ENCODE peak calls at places on chromosomes 16 and 17, in seven cellular contexts. One of them, this sample, is unnamed.

GRCh38 chr16:30557397-30557949 is 701 bp downstream of the ZNF764 start:
- DNase-seq in lower lobe of right lung: no peak
- DNase-seq in heart left ventricle: no peak
- DNase-seq in cardiac muscle cell: peak; percentile 8
- DNase-seq in tibial artery: no peak
- DNase-seq in Peyer's patch: no peak
- DNase-seq in pancreas: peak; percentile 31
- DNase-seq in this sample: no peak

GRCh38 chr16:2388139-2388874 is 40.9 kb upstream of the CCNF start:
- DNase-seq in cardiac muscle cell: no peak
- DNase-seq in heart left ventricle: no peak
- DNase-seq in lower lobe of right lung: no peak
- DNase-seq in pancreas: no peak
- DNase-seq in Peyer's patch: no peak
- DNase-seq in tibial artery: no peak
- DNase-seq in this sample: no peak

GRCh38 chr16:749010-749409 is 8.2 kb upstream of the CIAO3 start:
- DNase-seq in Peyer's patch: no peak
- DNase-seq in heart left ventricle: no peak
- DNase-seq in pancreas: no peak
- DNase-seq in tibial artery: no peak
- DNase-seq in cardiac muscle cell: peak; percentile 90
- DNase-seq in lower lobe of right lung: no peak
- DNase-seq in this sample: no peak

GRCh38 chr16:14635394-14636145 is 2.8 kb downstream of the BFAR start:
- DNase-seq in cardiac muscle cell: no peak
- DNase-seq in pancreas: no peak
- DNase-seq in lower lobe of right lung: no peak
- DNase-seq in tibial artery: no peak
- DNase-seq in heart left ventricle: no peak
- DNase-seq in Peyer's patch: no peak
- DNase-seq in this sample: no peak

GRCh38 chr17:76599699-76600460 is 14.2 kb upstream of the ST6GALNAC2 start:
- DNase-seq in Peyer's patch: no peak
- DNase-seq in pancreas: no peak
- DNase-seq in lower lobe of right lung: no peak
- DNase-seq in heart left ventricle: no peak
- DNase-seq in tibial artery: no peak
- DNase-seq in cardiac muscle cell: peak; percentile 46
- DNase-seq in this sample: no peak

GRCh38 chr16:24677388-24677787 is 52.1 kb upstream of the TNRC6A start:
- DNase-seq in heart left ventricle: no peak
- DNase-seq in lower lobe of right lung: no peak
- DNase-seq in pancreas: no peak
- DNase-seq in Peyer's patch: no peak
- DNase-seq in tibial artery: no peak
- DNase-seq in cardiac muscle cell: no peak
- DNase-seq in this sample: no peak

GRCh38 chr17:38996660-38997337 is 29.6 kb upstream of the FBXO47 start:
- DNase-seq in lower lobe of right lung: no peak
- DNase-seq in pancreas: no peak
- DNase-seq in Peyer's patch: no peak
- DNase-seq in tibial artery: no peak
- DNase-seq in heart left ventricle: no peak
- DNase-seq in cardiac muscle cell: no peak
- DNase-seq in this sample: no peak

GRCh38 chr17:82231562-82232321 is 2.9 kb downstream of the SLC16A3 start:
- DNase-seq in tibial artery: peak; percentile 85
- DNase-seq in pancreas: peak; percentile 67
- DNase-seq in cardiac muscle cell: peak; percentile 92
- DNase-seq in lower lobe of right lung: peak; percentile 94
- DNase-seq in Peyer's patch: peak; percentile 84
- DNase-seq in heart left ventricle: peak; percentile 86
- DNase-seq in this sample: peak; percentile 61

GRCh38 chr16:80023865-80024264 is 423.3 kb upstream of the MAF start:
- DNase-seq in heart left ventricle: no peak
- DNase-seq in lower lobe of right lung: no peak
- DNase-seq in tibial artery: no peak
- DNase-seq in pancreas: no peak
- DNase-seq in Peyer's patch: no peak
- DNase-seq in cardiac muscle cell: no peak
- DNase-seq in this sample: no peak

GRCh38 chr16:49661465-49662187 is 194.3 kb downstream of the ZNF423 start:
- DNase-seq in lower lobe of right lung: no peak
- DNase-seq in Peyer's patch: no peak
- DNase-seq in heart left ventricle: no peak
- DNase-seq in tibial artery: no peak
- DNase-seq in pancreas: no peak
- DNase-seq in cardiac muscle cell: no peak
- DNase-seq in this sample: no peak

GRCh38 chr17:60442271-60443201 is 20.2 kb downstream of the CHCT1 start:
- DNase-seq in Peyer's patch: no peak
- DNase-seq in pancreas: no peak
- DNase-seq in heart left ventricle: no peak
- DNase-seq in lower lobe of right lung: no peak
- DNase-seq in cardiac muscle cell: peak; percentile 42
- DNase-seq in tibial artery: no peak
- DNase-seq in this sample: no peak

GRCh38 chr17:28379814-28380571 is 8.5 kb downstream of the SARM1 start:
- DNase-seq in lower lobe of right lung: no peak
- DNase-seq in tibial artery: no peak
- DNase-seq in cardiac muscle cell: peak; percentile 88
- DNase-seq in pancreas: no peak
- DNase-seq in Peyer's patch: peak; percentile 2
- DNase-seq in heart left ventricle: no peak
- DNase-seq in this sample: no peak

GRCh38 chr17:38958326-38958725 is 8.9 kb downstream of the FBXO47 start:
- DNase-seq in heart left ventricle: no peak
- DNase-seq in cardiac muscle cell: no peak
- DNase-seq in Peyer's patch: no peak
- DNase-seq in pancreas: no peak
- DNase-seq in lower lobe of right lung: no peak
- DNase-seq in tibial artery: no peak
- DNase-seq in this sample: no peak

GRCh38 chr17:45948881-45949624 is 50.0 kb upstream of the STH start:
- DNase-seq in tibial artery: peak; percentile 69
- DNase-seq in pancreas: peak; percentile 76
- DNase-seq in cardiac muscle cell: peak; percentile 74
- DNase-seq in heart left ventricle: peak; percentile 85
- DNase-seq in Peyer's patch: peak; percentile 74
- DNase-seq in lower lobe of right lung: peak; percentile 80
- DNase-seq in this sample: peak; percentile 76

GRCh38 chr16:12089492-12090161 is 113.1 kb downstream of the SNX29 start:
- DNase-seq in cardiac muscle cell: peak; percentile 74
- DNase-seq in lower lobe of right lung: peak; percentile 61
- DNase-seq in tibial artery: peak; percentile 33
- DNase-seq in Peyer's patch: peak; percentile 75
- DNase-seq in pancreas: no peak
- DNase-seq in heart left ventricle: peak; percentile 45
- DNase-seq in this sample: peak; percentile 37

GRCh38 chr17:79217473-79218135 is 143.0 kb downstream of the ENGASE start:
- DNase-seq in tibial artery: no peak
- DNase-seq in heart left ventricle: no peak
- DNase-seq in lower lobe of right lung: no peak
- DNase-seq in pancreas: no peak
- DNase-seq in cardiac muscle cell: no peak
- DNase-seq in Peyer's patch: no peak
- DNase-seq in this sample: no peak

GRCh38 chr16:50464325-50465290 is 83.6 kb upstream of the NKD1 start:
- DNase-seq in tibial artery: no peak
- DNase-seq in Peyer's patch: no peak
- DNase-seq in heart left ventricle: no peak
- DNase-seq in pancreas: no peak
- DNase-seq in lower lobe of right lung: no peak
- DNase-seq in cardiac muscle cell: no peak
- DNase-seq in this sample: peak; percentile 23

GRCh38 chr16:19135896-19136438 is 22.2 kb downstream of the ITPRIPL2 start:
- DNase-seq in tibial artery: no peak
- DNase-seq in Peyer's patch: peak; percentile 87
- DNase-seq in heart left ventricle: peak; percentile 46
- DNase-seq in cardiac muscle cell: no peak
- DNase-seq in pancreas: no peak
- DNase-seq in lower lobe of right lung: peak; percentile 55
- DNase-seq in this sample: no peak

GRCh38 chr16:67349172-67349571 is 22.6 kb downstream of the LRRC36 start:
- DNase-seq in pancreas: no peak
- DNase-seq in cardiac muscle cell: peak; percentile 37
- DNase-seq in tibial artery: no peak
- DNase-seq in lower lobe of right lung: no peak
- DNase-seq in heart left ventricle: no peak
- DNase-seq in Peyer's patch: no peak
- DNase-seq in this sample: no peak

DNA sequence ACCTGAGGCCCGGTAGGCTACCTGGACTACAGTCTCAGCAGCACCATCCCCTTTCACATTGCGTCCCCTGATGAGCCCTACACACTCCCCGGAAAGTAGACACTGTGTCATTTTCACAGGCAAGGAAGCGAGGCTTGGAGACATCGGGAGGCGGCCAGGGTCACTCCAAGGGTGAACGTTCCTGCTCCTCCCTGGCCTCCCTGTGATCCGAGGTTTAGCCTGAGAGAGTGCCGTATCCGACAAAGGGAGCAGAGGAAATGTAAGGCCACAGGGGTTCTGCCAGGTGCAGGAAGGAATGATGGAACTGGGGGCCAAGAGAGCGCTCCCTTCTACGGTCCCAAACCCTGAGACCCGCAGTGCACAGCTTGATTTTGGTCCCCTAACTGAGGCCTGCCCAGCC is 7.9 kb upstream of the PIK3R6 start:
- DNase-seq in cardiac muscle cell: no peak
- DNase-seq in Peyer's patch: no peak
- DNase-seq in pancreas: no peak
- DNase-seq in tibial artery: no peak
- DNase-seq in heart left ventricle: no peak
- DNase-seq in lower lobe of right lung: no peak
- DNase-seq in this sample: no peak
- H3K4me3 ChIP-seq in cardiac muscle cell: no peak overlapping the region
- H3K4me3 ChIP-seq in Peyer's patch: no peak overlapping the region
- H3K4me3 ChIP-seq in pancreas: no peak overlapping the region
- H3K4me3 ChIP-seq in tibial artery: no peak overlapping the region
- H3K4me3 ChIP-seq in heart left ventricle: no peak overlapping the region
- H3K4me3 ChIP-seq in lower lobe of right lung: no peak overlapping the region
- H3K4me3 ChIP-seq in this sample: no peak overlapping the region

GRCh38 chr17:64498308-64499203 is 1.7 kb upstream of the POLG2 start:
- DNase-seq in Peyer's patch: no peak
- DNase-seq in cardiac muscle cell: no peak
- DNase-seq in tibial artery: no peak
- DNase-seq in pancreas: no peak
- DNase-seq in lower lobe of right lung: no peak
- DNase-seq in heart left ventricle: no peak
- DNase-seq in this sample: no peak
- H3K27ac ChIP-seq in Peyer's patch: no peak overlapping the region
- H3K27ac ChIP-seq in cardiac muscle cell: peak overlapping the region; percentile 86
- H3K27ac ChIP-seq in tibial artery: no peak overlapping the region
- H3K27ac ChIP-seq in pancreas: no peak overlapping the region
- H3K27ac ChIP-seq in lower lobe of right lung: no peak overlapping the region
- H3K27ac ChIP-seq in heart left ventricle: no peak overlapping the region
- H3K27ac ChIP-seq in this sample: no peak overlapping the region

DNA sequence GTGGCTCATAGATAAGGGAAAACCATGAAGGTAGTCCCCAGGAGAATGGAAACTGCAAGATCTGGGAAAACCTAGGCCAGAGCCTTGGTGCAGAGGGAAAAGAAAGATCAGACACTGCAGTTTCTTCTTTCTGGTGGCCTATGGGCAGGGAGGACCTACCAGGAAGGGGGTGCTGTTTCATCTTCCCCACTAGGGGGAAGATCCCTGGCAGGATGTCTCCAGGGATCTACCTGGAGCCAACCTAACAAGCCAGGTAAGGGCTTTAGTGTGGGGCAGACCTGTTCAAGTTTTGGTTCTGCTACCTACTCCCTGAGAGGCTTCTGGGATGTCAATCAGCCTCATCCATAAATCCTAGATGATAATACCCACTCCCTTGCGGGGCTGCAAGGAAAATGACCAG is 21.4 kb downstream of the TOM1L2 start:
- DNase-seq in lower lobe of right lung: no peak
- DNase-seq in heart left ventricle: no peak
- DNase-seq in pancreas: no peak
- DNase-seq in tibial artery: no peak
- DNase-seq in cardiac muscle cell: no peak
- DNase-seq in Peyer's patch: no peak
- DNase-seq in this sample: no peak
- TF ChIP-seq CTCF in lower lobe of right lung: no peak
- TF ChIP-seq CTCF in heart left ventricle: no peak
- TF ChIP-seq CTCF in pancreas: no peak
- TF ChIP-seq CTCF in tibial artery: no peak
- TF ChIP-seq CTCF in cardiac muscle cell: peak; percentile 14
- TF ChIP-seq CTCF in Peyer's patch: no peak
- TF ChIP-seq CTCF in this sample: no peak

DNA sequence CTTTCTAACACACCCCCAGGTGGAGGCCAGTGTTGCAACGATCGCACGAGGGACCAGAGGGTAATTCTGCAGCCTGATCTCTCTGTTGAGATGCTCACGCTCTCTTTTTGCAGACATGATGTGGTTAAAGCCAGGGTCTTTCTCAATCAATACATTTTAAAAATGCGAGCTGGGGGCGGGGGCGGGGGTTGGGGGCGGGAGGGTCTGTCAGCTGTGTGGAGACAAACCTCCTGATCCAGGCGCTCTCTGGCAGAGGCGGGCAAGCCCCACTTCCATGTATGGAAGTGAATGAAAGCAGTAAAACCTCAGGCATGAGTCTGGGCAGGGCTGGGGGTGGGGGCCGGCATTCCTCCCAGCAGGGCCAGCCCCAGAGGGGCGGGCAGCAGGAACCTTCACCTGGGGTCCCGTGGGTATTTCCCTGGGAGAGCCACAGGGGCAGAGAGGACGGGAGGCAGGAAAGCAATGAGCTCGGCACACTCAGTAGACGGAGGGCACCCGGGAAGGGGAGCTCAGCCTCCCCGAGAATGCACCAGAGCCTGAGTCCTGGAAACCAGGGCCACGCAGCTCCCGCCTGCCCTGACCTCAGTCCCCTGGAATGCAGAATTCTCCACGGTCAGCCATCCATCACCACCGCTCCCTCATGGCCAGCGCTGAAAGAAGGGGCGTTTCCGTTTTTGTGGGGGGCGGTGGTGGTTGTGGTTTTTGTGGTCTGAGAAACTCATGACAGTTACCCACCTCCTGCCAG is 28.0 kb downstream of the NXN start:
- DNase-seq in Peyer's patch: no peak
- DNase-seq in heart left ventricle: no peak
- DNase-seq in cardiac muscle cell: peak; percentile 76
- DNase-seq in pancreas: peak; percentile 57
- DNase-seq in tibial artery: no peak
- DNase-seq in lower lobe of right lung: no peak
- DNase-seq in this sample: no peak
- H3K4me3 ChIP-seq in Peyer's patch: no peak overlapping the region
- H3K4me3 ChIP-seq in heart left ventricle: peak overlapping the region; percentile 14
- H3K4me3 ChIP-seq in cardiac muscle cell: no peak overlapping the region
- H3K4me3 ChIP-seq in pancreas: no peak overlapping the region
- H3K4me3 ChIP-seq in tibial artery: peak overlapping the region; percentile 29
- H3K4me3 ChIP-seq in lower lobe of right lung: peak overlapping the region; percentile 14
- H3K4me3 ChIP-seq in this sample: no peak overlapping the region

This sample was measured in dorsolateral prefrontal cortex.